ENCODE peak calls at places on chromosomes 6 and 20, in nine cellular contexts. X is sciatic nerve; U is foreskin melanocyte; M is GM04504; N is right cardiac atrium; V is HTR-8/SVneo; H is RPMI7951; C is stimulated activated naive CD8-positive, alpha-beta T cell treated with anti-CD3 and anti-CD28 coated beads, Interleukin-15, Interleukin-2, amounts not matched to agents 100 U/mL and 50 U/mL, for 24 hours; R is activated CD4-positive, alpha-beta T cell treated with anti-CD3 and anti-CD28 coated beads, Interleukin-2, amount 50 U/mL, for 1 hour. P is an unnamed sample.

GRCh38 chr6:37860226-37860839 is 40.8 kb downstream of the ZFAND3 start:
- DNase-seq in R (no peak), H (peak), X (no peak), U (peak), V (no peak), C (peak), N (no peak), M (no peak), P (no peak)

GRCh38 chr6:1870902-1871301 is 261.2 kb downstream of the FOXC1 start:
- DNase-seq in X (no peak), N (no peak), R (no peak), V (no peak), C (no peak), M (no peak), H (no peak), U (no peak), P (no peak)

GRCh38 chr6:158599635-158600034 is 39.7 kb downstream of the TMEM181 start:
- DNase-seq in H (no peak), M (no peak), N (no peak), R (no peak), U (no peak), C (no peak), X (no peak), V (no peak), P (no peak)

GRCh38 chr6:129981598-129981997 is 36.8 kb upstream of the L3MBTL3 start:
- DNase-seq in N (no peak), V (no peak), R (no peak), M (no peak), H (peak), U (no peak), C (no peak), X (no peak), P (no peak)

GRCh38 chr6:4788482-4788881 is 12.3 kb downstream of the CDYL start:
- DNase-seq in U (no peak), H (no peak), N (no peak), V (no peak), R (no peak), C (no peak), X (no peak), M (no peak), P (no peak)

GRCh38 chr6:5638666-5639065 is 368.1 kb downstream of the NRN1 start:
- DNase-seq in H (no peak), R (no peak), V (no peak), C (no peak), N (peak), X (no peak), M (no peak), U (no peak), P (peak)

GRCh38 chr20:23085415-23086055 is 589 bp downstream of the CD93 start:
- DNase-seq in U (no peak), C (no peak), V (no peak), M (no peak), X (peak), H (no peak), N (peak), R (no peak), P (peak)

GRCh38 chr6:106705156-106705555 is 75.8 kb downstream of the QRSL1 start:
- DNase-seq in X (no peak), N (no peak), U (no peak), V (no peak), R (no peak), M (no peak), H (no peak), C (no peak), P (no peak)

GRCh38 chr6:155275808-155276480 is 12.1 kb downstream of the CLDN20 start:
- DNase-seq in H (no peak), R (no peak), N (peak), V (no peak), M (no peak), X (no peak), U (no peak), C (no peak), P (peak)

GRCh38 chr6:35397806-35398418 is 54.2 kb upstream of the FANCE start:
- DNase-seq in X (no peak), N (no peak), U (no peak), H (no peak), C (no peak), V (no peak), R (no peak), M (no peak), P (no peak)

GRCh38 chr6:8492536-8493125 is 57.3 kb upstream of the SLC35B3 start:
- DNase-seq in R (no peak), N (no peak), C (no peak), M (no peak), X (no peak), V (no peak), H (no peak), U (peak), P (no peak)

GRCh38 chr6:29762781-29763214 is 39.6 kb downstream of the HLA-F start:
- DNase-seq in X (no peak), C (no peak), V (no peak), H (peak), R (no peak), M (no peak), U (no peak), N (no peak), P (no peak)

GRCh38 chr6:29679962-29680361 is 990 bp downstream of the ZFP57 start:
- DNase-seq in R (no peak), N (no peak), U (no peak), V (no peak), X (no peak), H (no peak), M (no peak), C (no peak), P (no peak)

GRCh38 chr6:139508576-139508975 is 134.1 kb upstream of the CITED2 start:
- DNase-seq in X (no peak), R (no peak), M (no peak), V (no peak), C (no peak), H (no peak), U (no peak), N (no peak), P (no peak)